ENCODE peak calls at places on chromosomes 3 and 15, in five cellular contexts. V is HEK293T, Q is foreskin fibroblast, K is GM06990, G is D721Med. B is an unnamed sample.

GRCh38 chr3:4360817-4361216 is 57.6 kb downstream of the SETMAR start:
- DNase-seq in V (no peak), Q (no peak), K (no peak), G (no peak), B (no peak)

GRCh38 chr3:125194849-125195601 is 17.5 kb downstream of the SLC12A8 start:
- DNase-seq in V (no peak), Q (peak; percentile 88), K (no peak), G (no peak), B (no peak)

GRCh38 chr3:43086460-43087165 is 19.3 kb downstream of the POMGNT2 start:
- DNase-seq in V (no peak), Q (no peak), K (no peak), G (no peak), B (no peak)

GRCh38 chr15:78170848-78171773 is 21.9 kb downstream of the IDH3A start:
- DNase-seq in V (no peak), Q (no peak), K (peak; percentile 67), G (no peak), B (no peak)

GRCh38 chr3:157239082-157239704 is 79.2 kb upstream of the CCNL1 start:
- DNase-seq in V (peak; percentile 69), Q (peak; percentile 67), K (peak; percentile 31), G (peak; percentile 18), B (peak; percentile 78)

GRCh38 chr15:34155859-34156258 is 54.0 kb downstream of the PGBD4 start:
- DNase-seq in V (no peak), Q (no peak), K (no peak), G (no peak), B (no peak)

GRCh38 chr15:40097096-40097967 is 11.3 kb downstream of the BMF start:
- DNase-seq in V (no peak), Q (no peak), K (no peak), G (no peak), B (no peak)

GRCh38 chr15:69997701-69998273 is 99.9 kb downstream of the TLE3 start:
- DNase-seq in V (no peak), Q (peak; percentile 9), K (no peak), G (no peak), B (no peak)

GRCh38 chr3:41075958-41076357 is 123.3 kb upstream of the CTNNB1 start:
- DNase-seq in V (no peak), Q (no peak), K (no peak), G (no peak), B (no peak)

GRCh38 chr3:105518806-105519418 is 152.2 kb downstream of the ALCAM start:
- DNase-seq in V (peak; percentile 36), Q (peak; percentile 79), K (peak; percentile 8), G (no peak), B (no peak)